ENCODE peak calls at places on chromosomes 16 and 17, in eight cellular contexts. H is SK-N-SH, U is sigmoid colon, Q is K562, C is stomach, O is suprapubic skin, A is H1, L is upper lobe of left lung. Y is an unnamed sample.

GRCh38 chr17:51873302-51873701 is 285.2 kb downstream of the CA10 start:
- DNase-seq in H (no peak), U (no peak), Q (no peak), C (no peak), O (no peak), A (no peak), L (no peak), Y (no peak)

GRCh38 chr17:77211681-77212080 is 70.9 kb downstream of the SEC14L1 start:
- DNase-seq in H (no peak), U (no peak), Q (no peak), C (no peak), O (peak), A (no peak), L (no peak), Y (no peak)

GRCh38 chr17:48612854-48613691 is 2.0 kb downstream of the HOXB8 start:
- DNase-seq in H (peak), U (no peak), Q (no peak), C (no peak), O (no peak), A (no peak), L (no peak), Y (peak)

GRCh38 chr16:27639588-27640276 is 89.8 kb downstream of the KATNIP start:
- DNase-seq in H (peak), U (no peak), Q (peak), C (no peak), O (no peak), A (peak), L (no peak), Y (no peak)

GRCh38 chr17:279776-280175 is 72.8 kb downstream of the RPH3AL start:
- DNase-seq in H (no peak), U (peak), Q (no peak), C (no peak), O (no peak), A (no peak), L (peak), Y (no peak)

GRCh38 chr17:17672453-17673368 is 8.5 kb upstream of the RAI1 start:
- DNase-seq in H (no peak), U (no peak), Q (no peak), C (no peak), O (no peak), A (no peak), L (no peak), Y (no peak)

GRCh38 chr16:66439051-66439730 is 12.1 kb downstream of the BEAN1 start:
- DNase-seq in H (no peak), U (no peak), Q (no peak), C (no peak), O (no peak), A (no peak), L (no peak), Y (no peak)

GRCh38 chr17:65886240-65886639 is 305.7 kb downstream of the CEP112 start:
- DNase-seq in H (no peak), U (no peak), Q (no peak), C (no peak), O (no peak), A (no peak), L (no peak), Y (no peak)

GRCh38 chr17:47281246-47281645 is 27.6 kb downstream of the ITGB3 start:
- DNase-seq in H (no peak), U (no peak), Q (no peak), C (no peak), O (no peak), A (no peak), L (peak), Y (no peak)

GRCh38 chr16:51542856-51543510 is 391.9 kb upstream of the SALL1 start:
- DNase-seq in H (peak), U (no peak), Q (no peak), C (no peak), O (no peak), A (no peak), L (no peak), Y (no peak)
- TF ChIP-seq POLR2AphosphoS5 in H (no peak), U (no peak), Q (no peak), C (no peak), O (no peak), A (no peak), L (no peak), Y (no peak)

GRCh38 chr17:50114849-50115357 is 15.1 kb downstream of the SAMD14 start:
- DNase-seq in H (peak), U (no peak), Q (peak), C (peak), O (no peak), A (peak), L (no peak), Y (peak)

GRCh38 chr17:50118076-50118827 is 11.7 kb downstream of the SAMD14 start:
- DNase-seq in H (no peak), U (no peak), Q (no peak), C (no peak), O (no peak), A (no peak), L (no peak), Y (no peak)

GRCh38 chr17:50118828-50119218 is 11.1 kb downstream of the SAMD14 start:
- DNase-seq in H (no peak), U (no peak), Q (no peak), C (no peak), O (no peak), A (no peak), L (no peak), Y (no peak)

GRCh38 chr17:50115744-50116143 is 14.2 kb downstream of the SAMD14 start:
- DNase-seq in H (no peak), U (no peak), Q (no peak), C (peak), O (no peak), A (no peak), L (no peak), Y (no peak)

DNA sequence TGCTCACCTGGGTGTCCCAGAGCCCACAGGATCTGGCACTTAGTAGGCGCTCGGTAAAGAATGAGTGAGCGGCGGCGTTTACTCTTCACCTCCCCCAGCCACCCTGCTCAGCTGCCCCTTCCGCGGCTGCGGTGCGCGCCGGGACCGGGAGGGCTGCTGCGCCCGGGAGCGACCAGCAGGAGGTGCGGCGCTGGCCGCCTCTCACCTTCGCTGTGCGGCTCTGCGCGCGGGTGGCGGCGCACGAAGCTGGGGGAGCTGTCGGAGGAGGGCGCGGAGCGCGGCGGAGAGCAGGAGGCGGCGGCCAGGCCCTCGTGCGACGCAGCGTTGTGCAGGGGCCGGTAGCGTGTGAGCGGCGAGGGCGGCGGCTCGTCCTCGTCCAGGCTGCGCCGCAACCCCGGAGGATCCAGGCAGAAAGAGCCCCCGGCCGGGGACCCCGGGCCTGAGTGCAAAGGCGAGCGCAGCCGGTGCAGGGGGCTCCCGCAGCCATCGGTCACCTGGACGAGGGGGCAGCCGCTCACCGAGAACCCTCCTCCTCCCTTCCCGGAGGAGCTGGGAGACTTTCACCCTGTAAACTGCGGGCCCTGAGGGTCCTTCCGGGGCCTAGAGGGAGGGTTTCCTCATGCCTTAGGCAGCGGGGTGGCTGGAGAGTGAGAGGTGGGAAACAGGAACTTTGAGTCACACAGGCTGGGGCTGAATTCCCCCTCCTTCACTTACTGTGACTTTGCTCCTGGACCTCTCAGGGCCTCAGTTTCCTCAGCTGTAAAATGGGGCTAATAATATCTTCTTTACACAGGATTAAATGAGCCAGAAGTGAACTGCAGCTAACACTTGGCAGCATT is 12.5 kb downstream of the SAMD14 start:
- DNase-seq in H (no peak), U (no peak), Q (peak), C (peak), O (no peak), A (peak), L (peak), Y (peak)
- TF ChIP-seq EP300 in H (no peak), U (no peak), Q (no peak), C (no peak), O (no peak), A (no peak), L (no peak), Y (no peak)

GRCh38 chr16:70345840-70346239 is 863 bp upstream of the DDX19A start:
- DNase-seq in H (no peak), U (no peak), Q (no peak), C (no peak), O (no peak), A (no peak), L (no peak), Y (no peak)
- H3K27ac ChIP-seq in H (peak), U (peak), Q (peak), C (no peak), O (peak), A (no peak), L (peak), Y (peak)

GRCh38 chr17:14135906-14136590 is 66.7 kb downstream of the COX10 start:
- DNase-seq in H (no peak), U (no peak), Q (no peak), C (no peak), O (no peak), A (no peak), L (no peak), Y (no peak)

GRCh38 chr17:14134456-14134855 is 65.2 kb downstream of the COX10 start:
- DNase-seq in H (no peak), U (no peak), Q (no peak), C (no peak), O (no peak), A (no peak), L (no peak), Y (no peak)

GRCh38 chr17:14138649-14139048 is 69.3 kb downstream of the COX10 start:
- DNase-seq in H (no peak), U (no peak), Q (no peak), C (no peak), O (no peak), A (no peak), L (no peak), Y (no peak)

DNA sequence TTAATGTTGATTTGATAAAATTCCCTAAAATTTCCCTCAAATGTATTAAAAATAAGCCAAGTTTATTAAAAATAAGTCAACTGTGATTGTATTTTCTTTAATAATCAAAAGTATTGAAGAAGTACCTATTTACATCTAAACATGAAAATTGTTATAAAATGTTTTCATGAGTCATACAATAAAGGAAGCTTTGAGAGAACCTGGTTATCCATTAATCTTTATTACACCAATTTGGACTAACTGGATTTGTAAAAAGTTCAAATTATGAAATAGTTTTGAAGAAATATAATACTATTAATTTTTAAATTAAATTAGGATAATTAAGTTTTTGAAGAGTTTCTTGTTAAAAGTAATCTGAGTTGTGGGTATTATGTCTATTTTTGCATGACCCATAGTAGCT is 63.8 kb downstream of the COX10 start:
- DNase-seq in H (no peak), U (no peak), Q (no peak), C (no peak), O (no peak), A (no peak), L (no peak), Y (no peak)
- TF ChIP-seq POLR2AphosphoS5 in H (no peak), U (no peak), Q (no peak), C (no peak), O (no peak), A (no peak), L (no peak), Y (no peak)

DNA sequence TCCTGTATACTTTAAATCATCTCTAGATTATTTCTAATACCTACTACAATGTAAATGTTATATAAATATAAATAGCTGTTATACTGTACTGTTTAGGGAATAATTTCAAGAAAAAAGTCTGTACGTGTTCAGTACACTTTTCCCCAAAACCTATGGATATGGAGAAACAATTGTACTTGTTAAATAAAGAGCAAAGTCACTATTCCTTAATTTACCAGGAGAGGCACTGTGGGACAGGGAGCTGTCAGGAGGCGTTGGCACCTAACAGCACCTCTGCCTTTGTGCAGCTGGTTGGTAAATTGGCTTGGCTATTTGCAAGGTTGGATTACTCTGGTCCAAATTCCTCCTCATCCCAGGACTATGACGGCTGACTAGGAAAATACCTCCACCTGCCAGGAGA is 28.0 kb downstream of the CRHR1 start:
- DNase-seq in H (no peak), U (no peak), Q (peak), C (no peak), O (no peak), A (no peak), L (no peak), Y (no peak)
- TF ChIP-seq EP300 in H (no peak), U (no peak), Q (no peak), C (no peak), O (no peak), A (no peak), L (no peak), Y (no peak)

GRCh38 chr16:23129686-23130085 is 19.6 kb downstream of the USP31 start:
- DNase-seq in H (no peak), U (no peak), Q (no peak), C (no peak), O (no peak), A (no peak), L (no peak), Y (no peak)
- H3K27ac ChIP-seq in H (no peak), U (peak), Q (no peak), C (no peak), O (no peak), A (no peak), L (no peak), Y (peak)

GRCh38 chr16:30656974-30657865 is 1.0 kb upstream of the FBRS start:
- DNase-seq in H (no peak), U (no peak), Q (no peak), C (no peak), O (no peak), A (no peak), L (peak), Y (peak)

GRCh38 chr16:30659507-30660423 is 1.5 kb downstream of the FBRS start:
- DNase-seq in H (peak), U (peak), Q (peak), C (no peak), O (no peak), A (no peak), L (peak), Y (peak)

GRCh38 chr16:30660424-30661251 is 2.4 kb downstream of the FBRS start:
- DNase-seq in H (no peak), U (no peak), Q (no peak), C (no peak), O (no peak), A (no peak), L (no peak), Y (peak)

GRCh38 chr16:30657866-30658730 is at the start of gene FBRS:
- DNase-seq in H (peak), U (peak), Q (peak), C (peak), O (peak), A (peak), L (peak), Y (peak)

DNA sequence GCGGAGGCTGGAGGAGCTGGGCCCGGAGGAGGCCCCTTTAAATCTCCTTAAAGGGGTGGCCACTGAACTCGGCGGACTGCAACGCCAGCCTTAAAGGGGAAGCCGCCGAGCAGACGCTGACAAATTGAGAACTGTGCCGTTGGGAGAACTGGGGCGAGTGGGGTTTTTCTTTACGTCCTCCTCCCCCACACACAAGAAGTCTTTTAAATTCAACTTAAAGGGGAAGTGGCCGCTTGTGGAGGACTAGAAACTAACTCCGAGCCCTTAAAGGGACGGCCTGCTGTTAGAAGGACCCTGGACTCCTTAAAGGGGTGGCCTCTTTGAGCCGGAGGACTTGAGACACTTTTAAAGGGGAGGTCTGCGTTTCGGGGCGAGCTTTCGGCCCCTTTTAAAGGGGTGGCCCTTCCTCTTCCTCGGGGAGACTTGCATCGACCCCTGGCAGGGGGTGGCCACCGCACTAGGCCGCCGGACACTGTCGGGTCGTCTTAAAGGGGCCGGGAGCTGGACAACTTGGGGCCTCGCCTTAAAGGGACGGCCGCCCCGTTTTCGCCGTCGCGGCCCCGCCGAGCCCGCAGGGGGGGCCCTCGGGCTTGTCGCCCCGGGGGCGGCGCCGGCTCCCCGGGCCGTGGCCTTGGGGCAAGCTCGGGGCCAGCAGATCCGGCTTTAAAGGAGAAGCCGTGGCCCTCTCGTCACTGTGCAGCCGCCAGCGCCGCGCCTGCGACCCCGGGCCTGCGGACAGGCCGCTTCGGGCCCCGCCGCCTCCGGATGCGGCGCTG is 688 bp downstream of the FBRS start:
- DNase-seq in H (peak), U (peak), Q (peak), C (peak), O (peak), A (peak), L (peak), Y (no peak)
- TF ChIP-seq POLR2AphosphoS5 in H (no peak), U (peak), Q (no peak), C (no peak), O (peak), A (no peak), L (no peak), Y (no peak)

DNA sequence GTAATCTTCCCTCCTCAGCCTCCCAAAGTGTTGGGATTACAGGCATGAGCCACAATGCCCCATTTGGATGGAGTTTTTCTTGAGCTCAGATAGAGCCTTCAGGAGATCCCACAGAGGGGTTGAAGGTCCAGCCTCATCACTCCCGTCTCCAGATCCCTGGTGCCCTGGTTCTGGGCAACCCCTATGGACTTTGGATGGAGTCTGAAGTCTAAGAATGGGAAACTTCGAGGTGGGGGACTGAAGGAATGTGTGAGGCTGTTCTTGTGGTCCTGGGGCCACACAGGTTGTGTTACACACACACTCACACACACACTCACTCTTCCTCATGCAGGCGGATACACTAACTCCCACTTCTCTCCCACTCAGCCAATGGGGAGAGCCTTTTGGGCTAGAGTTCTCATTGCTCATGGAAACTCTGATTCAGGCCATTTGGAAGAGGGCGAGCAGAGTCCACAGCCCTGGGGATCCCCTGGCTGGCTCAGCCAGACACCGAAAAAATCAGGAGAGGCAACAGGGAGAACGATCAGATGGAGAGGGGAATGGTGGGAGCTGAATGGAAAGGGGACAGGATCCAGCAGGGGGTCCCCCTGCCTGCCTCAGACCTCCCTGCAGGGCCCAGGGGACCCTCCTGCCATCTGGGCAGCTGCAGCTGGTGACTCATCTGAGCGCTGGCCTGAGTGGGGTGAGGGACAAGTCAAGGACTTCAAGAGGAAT is 9.0 kb downstream of the IGFBP4 start:
- DNase-seq in H (no peak), U (no peak), Q (no peak), C (no peak), O (no peak), A (no peak), L (no peak), Y (no peak)
- TF ChIP-seq EP300 in H (no peak), U (no peak), Q (no peak), C (no peak), O (no peak), A (no peak), L (no peak), Y (no peak)

Y was measured in transverse colon.